ENCODE peak calls at places on chromosomes 7 and 10, in five cellular contexts. M is PC-3, L is psoas muscle, C is fibroblast of lung, K is stomach. P is an unnamed sample.

GRCh38 chr10:24382596-24382978 is 173.6 kb downstream of the KIAA1217 start:
- DNase-seq in M (no peak), C (peak; percentile 68), K (no peak), L (no peak), P (no peak)

GRCh38 chr10:132866601-132867381 is 75.6 kb downstream of the CFAP46 start:
- DNase-seq in M (no peak), K (peak; percentile 17), C (no peak), L (peak; percentile 46), P (no peak)

GRCh38 chr10:12022580-12023257 is 19.9 kb downstream of the UPF2 start:
- DNase-seq in K (no peak), M (no peak), C (no peak), L (no peak), P (no peak)

GRCh38 chr10:61271127-61271780 is 181.9 kb downstream of the TMEM26 start:
- DNase-seq in M (peak; percentile 100), L (no peak), K (no peak), C (peak; percentile 84), P (peak; percentile 37)

GRCh38 chr10:7915923-7916322 is 97.6 kb downstream of the TAF3 start:
- DNase-seq in C (peak; percentile 81), K (no peak), L (no peak), M (peak; percentile 62), P (no peak)

GRCh38 chr10:76010703-76011102 is 579.3 kb downstream of the LRMDA start:
- DNase-seq in C (peak; percentile 20), L (no peak), K (no peak), M (peak; percentile 60), P (no peak)

GRCh38 chr7:88455696-88456095 is 149.0 kb upstream of the STEAP4 start:
- DNase-seq in C (peak; percentile 7), M (peak; percentile 59), L (no peak), K (no peak), P (no peak)

GRCh38 chr7:32496052-32496813 is 944 bp downstream of the AVL9 start:
- DNase-seq in K (no peak), L (no peak), C (no peak), M (no peak), P (no peak)

GRCh38 chr10:125995726-125996304 is 99.5 kb downstream of the FANK1 start:
- DNase-seq in M (no peak), L (no peak), K (no peak), C (no peak), P (no peak)

GRCh38 chr10:70774810-70775678 is 10.1 kb downstream of the TBATA start:
- DNase-seq in K (peak; percentile 82), L (no peak), M (peak; percentile 60), C (no peak), P (no peak)

GRCh38 chr10:31678573-31679122 is 250.0 kb downstream of the ARHGAP12 start:
- DNase-seq in C (no peak), L (no peak), M (no peak), K (no peak), P (no peak)

GRCh38 chr7:77685219-77685618 is 11.0 kb upstream of the RSBN1L start:
- DNase-seq in K (peak; percentile 40), M (peak; percentile 67), C (no peak), L (no peak), P (no peak)

GRCh38 chr10:24416248-24416647 is 207.3 kb downstream of the KIAA1217 start:
- DNase-seq in M (no peak), K (no peak), C (no peak), L (peak; percentile 71), P (no peak)

GRCh38 chr10:10587744-10588393 is 429.8 kb upstream of the CELF2 start:
- DNase-seq in L (no peak), K (no peak), M (no peak), C (no peak), P (no peak)

GRCh38 chr10:122057841-122058240 is 68.9 kb downstream of the TACC2 start:
- DNase-seq in L (no peak), M (no peak), K (no peak), C (no peak), P (no peak)

GRCh38 chr10:84987039-84987438 is 658.6 kb downstream of the CCSER2 start:
- DNase-seq in M (no peak), L (no peak), C (no peak), K (no peak), P (no peak)

GRCh38 chr10:99341860-99342517 is 12.8 kb downstream of the CNNM1 start:
- DNase-seq in M (no peak), C (peak; percentile 60), L (no peak), K (no peak), P (no peak)

GRCh38 chr7:16463520-16463919 is 2.0 kb downstream of the SOSTDC1 start:
- DNase-seq in K (no peak), C (no peak), M (no peak), L (no peak), P (no peak)

GRCh38 chr10:73039635-73040034 is 57.0 kb downstream of the P4HA1 start:
- DNase-seq in M (peak; percentile 41), C (peak; percentile 58), L (no peak), K (no peak), P (peak; percentile 37)

GRCh38 chr10:33032354-33033254 is 74.6 kb upstream of the ITGB1 start:
- DNase-seq in M (peak; percentile 100), K (no peak), C (peak; percentile 88), L (no peak), P (no peak)

GRCh38 chr10:14617850-14618249 is 156.8 kb downstream of the FAM107B start:
- DNase-seq in M (peak; percentile 23), C (peak; percentile 58), L (no peak), K (no peak), P (no peak)

GRCh38 chr7:2572101-2572842 is 13.5 kb downstream of the IQCE start:
- DNase-seq in C (peak; percentile 81), K (peak; percentile 51), L (peak; percentile 35), M (peak; percentile 80), P (no peak)

GRCh38 chr7:32941181-32941995 is 15.9 kb upstream of the FKBP9 start:
- DNase-seq in C (no peak), K (no peak), M (no peak), L (no peak), P (no peak)

GRCh38 chr7:107982918-107983389 is 20.0 kb downstream of the LAMB1 start:
- DNase-seq in C (peak; percentile 65), M (peak; percentile 52), K (no peak), L (no peak), P (no peak)

GRCh38 chr10:14386202-14386593 is 55.5 kb upstream of the FRMD4A start:
- DNase-seq in L (no peak), M (peak; percentile 36), K (no peak), C (peak; percentile 97), P (peak; percentile 64)

GRCh38 chr10:74875966-74876365 is 49.6 kb downstream of the KAT6B start:
- DNase-seq in L (no peak), C (no peak), M (peak; percentile 99), K (no peak), P (no peak)

GRCh38 chr7:24729365-24730017 is 27.8 kb downstream of the GSDME start:
- DNase-seq in L (no peak), C (no peak), K (no peak), M (no peak), P (no peak)

GRCh38 chr10:13673165-13673564 is 86.4 kb downstream of the PRPF18 start:
- DNase-seq in K (no peak), M (no peak), L (no peak), C (no peak), P (no peak)

GRCh38 chr10:96706331-96706853 is 13.9 kb downstream of the PIK3AP1 start:
- DNase-seq in K (no peak), M (no peak), C (no peak), L (no peak), P (no peak)

GRCh38 chr10:96708456-96708855 is 11.9 kb downstream of the PIK3AP1 start:
- DNase-seq in M (no peak), K (no peak), L (no peak), C (no peak), P (no peak)

GRCh38 chr10:96703358-96703757 is 17.0 kb downstream of the PIK3AP1 start:
- DNase-seq in M (no peak), K (no peak), L (no peak), C (no peak), P (no peak)

GRCh38 chr10:96701265-96701664 is 19.0 kb downstream of the PIK3AP1 start:
- DNase-seq in M (no peak), L (no peak), C (no peak), K (no peak), P (no peak)

DNA sequence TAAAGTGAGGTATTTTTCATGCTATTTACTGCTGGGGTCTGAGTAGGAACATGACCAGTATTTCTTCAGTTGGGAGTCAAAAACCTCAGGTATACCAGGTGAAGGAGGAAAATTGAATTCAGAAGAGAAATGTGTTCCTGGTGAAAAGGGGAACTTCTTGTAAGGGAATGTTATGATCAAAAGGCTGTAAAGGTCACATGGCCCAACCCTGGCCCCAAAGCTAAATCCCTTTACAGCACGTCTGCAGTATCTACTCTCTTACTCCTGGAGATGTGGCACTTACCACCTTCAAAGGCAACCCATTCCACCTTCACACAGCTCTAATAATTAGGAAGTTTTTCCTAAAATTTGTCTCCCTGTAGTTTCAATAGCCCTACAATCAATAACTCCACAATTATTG is 15.2 kb downstream of the PIK3AP1 start:
- DNase-seq in M (no peak), L (no peak), C (no peak), K (no peak), P (no peak)
- H3K4me3 ChIP-seq in M (no peak overlapping the region), L (no peak overlapping the region), C (no peak overlapping the region), K (no peak overlapping the region), P (no peak overlapping the region)

GRCh38 chr10:43056568-43057011 is 20.3 kb upstream of the RET start:
- DNase-seq in C (no peak), L (peak; percentile 24), M (no peak), K (no peak), P (no peak)
- H3K27ac ChIP-seq in C (no peak overlapping the region), L (no peak overlapping the region), M (no peak overlapping the region), K (no peak overlapping the region), P (no peak overlapping the region)

GRCh38 chr10:49187950-49188761 is at the start of gene TMEM273:
- DNase-seq in K (peak; percentile 49), L (peak; percentile 84), M (peak; percentile 33), C (peak; percentile 37), P (no peak)
- H3K4me3 ChIP-seq in K (peak within 1 kb of the TSS; percentile 39), L (peak within 1 kb of the TSS; percentile 56), M (no peak within 1 kb of the TSS), C (no peak within 1 kb of the TSS), P (no peak within 1 kb of the TSS)

DNA sequence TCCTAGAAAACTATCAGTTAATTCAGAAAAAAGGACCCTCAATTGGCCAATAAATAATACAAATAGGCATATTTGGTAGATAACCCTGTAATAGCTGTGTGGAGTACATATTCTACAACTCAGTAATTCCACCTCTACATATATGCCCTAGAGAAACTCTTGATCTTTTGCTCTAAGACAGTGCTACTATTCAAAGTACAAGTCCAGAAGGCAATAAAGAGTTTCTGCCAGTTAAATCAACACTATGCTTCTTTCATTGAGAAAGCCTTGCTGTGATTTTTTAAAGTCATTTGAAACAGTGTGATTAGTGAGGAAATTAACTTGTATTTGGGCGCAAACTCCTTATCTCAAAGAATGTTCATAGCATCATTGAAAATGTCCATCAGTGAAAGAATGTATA is 75.6 kb downstream of the ZNRF2 start:
- DNase-seq in M (no peak), K (no peak), C (no peak), L (no peak), P (no peak)
- H3K27ac ChIP-seq in M (no peak overlapping the region), K (no peak overlapping the region), C (no peak overlapping the region), L (no peak overlapping the region), P (no peak overlapping the region)

GRCh38 chr7:150342119-150342405 is 633 bp upstream of the RARRES2 start:
- DNase-seq in C (no peak), K (no peak), L (no peak), M (no peak), P (no peak)
- H3K4me3 ChIP-seq in C (no peak overlapping the region), K (peak overlapping the region; percentile 57), L (no peak overlapping the region), M (no peak overlapping the region), P (no peak overlapping the region)

GRCh38 chr7:134339475-134339874 is 22.7 kb upstream of the SLC35B4 start:
- DNase-seq in L (no peak), C (no peak), M (no peak), K (no peak), P (no peak)
- H3K27ac ChIP-seq in L (no peak overlapping the region), C (no peak overlapping the region), M (no peak overlapping the region), K (no peak overlapping the region), P (no peak overlapping the region)

P was measured in AG04450.